ENCODE peak calls at places on chromosomes 4 and X, in nine cellular contexts. One of them, this sample, is unnamed.

GRCh38 chr4:52106701-52107100 is 55.6 kb downstream of the SPATA18 start:
- DNase-seq in body of pancreas: no peak
- DNase-seq in PC-3: no peak
- DNase-seq in lower leg skin: peak
- DNase-seq in tibial artery: peak
- DNase-seq in NB4: no peak
- DNase-seq in dorsolateral prefrontal cortex: no peak
- DNase-seq in breast epithelium: no peak
- DNase-seq in astrocyte of the spinal cord: no peak
- DNase-seq in this sample: peak

GRCh38 chrX:143472334-143472938 is 44.8 kb downstream of the SPANXN3 start:
- DNase-seq in body of pancreas: no peak
- DNase-seq in PC-3: no peak
- DNase-seq in lower leg skin: no peak
- DNase-seq in tibial artery: no peak
- DNase-seq in NB4: no peak
- DNase-seq in dorsolateral prefrontal cortex: no peak
- DNase-seq in breast epithelium: no peak
- DNase-seq in astrocyte of the spinal cord: no peak
- DNase-seq in this sample: no peak

GRCh38 chr4:71974681-71975080 is 57.1 kb upstream of the NPFFR2 start:
- DNase-seq in body of pancreas: no peak
- DNase-seq in PC-3: peak
- DNase-seq in lower leg skin: no peak
- DNase-seq in tibial artery: no peak
- DNase-seq in NB4: no peak
- DNase-seq in dorsolateral prefrontal cortex: no peak
- DNase-seq in breast epithelium: no peak
- DNase-seq in astrocyte of the spinal cord: peak
- DNase-seq in this sample: no peak

GRCh38 chr4:34200535-34200934 is 2043.8 kb downstream of the ARAP2 start:
- DNase-seq in body of pancreas: no peak
- DNase-seq in PC-3: no peak
- DNase-seq in lower leg skin: no peak
- DNase-seq in tibial artery: no peak
- DNase-seq in NB4: no peak
- DNase-seq in dorsolateral prefrontal cortex: no peak
- DNase-seq in breast epithelium: no peak
- DNase-seq in astrocyte of the spinal cord: no peak
- DNase-seq in this sample: no peak

GRCh38 chr4:186342582-186342981 is 76.6 kb downstream of the F11 start:
- DNase-seq in body of pancreas: no peak
- DNase-seq in PC-3: peak
- DNase-seq in lower leg skin: no peak
- DNase-seq in tibial artery: no peak
- DNase-seq in NB4: no peak
- DNase-seq in dorsolateral prefrontal cortex: no peak
- DNase-seq in breast epithelium: no peak
- DNase-seq in astrocyte of the spinal cord: no peak
- DNase-seq in this sample: no peak

GRCh38 chr4:98601719-98602118 is 56.7 kb downstream of the TSPAN5 start:
- DNase-seq in body of pancreas: no peak
- DNase-seq in PC-3: peak
- DNase-seq in lower leg skin: no peak
- DNase-seq in tibial artery: no peak
- DNase-seq in NB4: no peak
- DNase-seq in dorsolateral prefrontal cortex: no peak
- DNase-seq in breast epithelium: no peak
- DNase-seq in astrocyte of the spinal cord: no peak
- DNase-seq in this sample: peak

GRCh38 chr4:72326692-72327632 is 242.1 kb downstream of the ADAMTS3 start:
- DNase-seq in body of pancreas: no peak
- DNase-seq in PC-3: peak
- DNase-seq in lower leg skin: no peak
- DNase-seq in tibial artery: no peak
- DNase-seq in NB4: peak
- DNase-seq in dorsolateral prefrontal cortex: no peak
- DNase-seq in breast epithelium: no peak
- DNase-seq in astrocyte of the spinal cord: peak
- DNase-seq in this sample: peak

GRCh38 chr4:148022975-148023374 is 291.1 kb downstream of the ARHGAP10 start:
- DNase-seq in body of pancreas: no peak
- DNase-seq in PC-3: no peak
- DNase-seq in lower leg skin: no peak
- DNase-seq in tibial artery: no peak
- DNase-seq in NB4: no peak
- DNase-seq in dorsolateral prefrontal cortex: no peak
- DNase-seq in breast epithelium: no peak
- DNase-seq in astrocyte of the spinal cord: no peak
- DNase-seq in this sample: no peak

GRCh38 chrX:131477498-131477897 is 66.4 kb upstream of the OR13H1 start:
- DNase-seq in body of pancreas: no peak
- DNase-seq in PC-3: no peak
- DNase-seq in lower leg skin: no peak
- DNase-seq in tibial artery: no peak
- DNase-seq in NB4: no peak
- DNase-seq in dorsolateral prefrontal cortex: no peak
- DNase-seq in breast epithelium: no peak
- DNase-seq in astrocyte of the spinal cord: no peak
- DNase-seq in this sample: no peak

GRCh38 chr4:168572002-168572401 is 75.2 kb downstream of the PALLD start:
- DNase-seq in body of pancreas: no peak
- DNase-seq in PC-3: no peak
- DNase-seq in lower leg skin: no peak
- DNase-seq in tibial artery: no peak
- DNase-seq in NB4: no peak
- DNase-seq in dorsolateral prefrontal cortex: no peak
- DNase-seq in breast epithelium: no peak
- DNase-seq in astrocyte of the spinal cord: no peak
- DNase-seq in this sample: no peak

GRCh38 chr4:181301735-181302380 is 941.3 kb upstream of the TENM3 start:
- DNase-seq in body of pancreas: peak
- DNase-seq in PC-3: peak
- DNase-seq in lower leg skin: no peak
- DNase-seq in tibial artery: no peak
- DNase-seq in NB4: peak
- DNase-seq in dorsolateral prefrontal cortex: no peak
- DNase-seq in breast epithelium: no peak
- DNase-seq in astrocyte of the spinal cord: peak
- DNase-seq in this sample: no peak

GRCh38 chrX:26262121-26262523 is 46.2 kb downstream of the MAGEB5 start:
- DNase-seq in body of pancreas: no peak
- DNase-seq in PC-3: peak
- DNase-seq in lower leg skin: no peak
- DNase-seq in tibial artery: no peak
- DNase-seq in NB4: no peak
- DNase-seq in dorsolateral prefrontal cortex: no peak
- DNase-seq in breast epithelium: no peak
- DNase-seq in astrocyte of the spinal cord: peak
- DNase-seq in this sample: peak

GRCh38 chr4:52299120-52299519 is 248.0 kb downstream of the SPATA18 start:
- DNase-seq in body of pancreas: no peak
- DNase-seq in PC-3: no peak
- DNase-seq in lower leg skin: no peak
- DNase-seq in tibial artery: no peak
- DNase-seq in NB4: no peak
- DNase-seq in dorsolateral prefrontal cortex: no peak
- DNase-seq in breast epithelium: no peak
- DNase-seq in astrocyte of the spinal cord: no peak
- DNase-seq in this sample: no peak

GRCh38 chr4:7043521-7044414 is 596 bp downstream of the TADA2B start:
- DNase-seq in body of pancreas: peak
- DNase-seq in PC-3: no peak
- DNase-seq in lower leg skin: no peak
- DNase-seq in tibial artery: no peak
- DNase-seq in NB4: peak
- DNase-seq in dorsolateral prefrontal cortex: peak
- DNase-seq in breast epithelium: no peak
- DNase-seq in astrocyte of the spinal cord: peak
- DNase-seq in this sample: peak

GRCh38 chrX:17413228-17413627 is 38.2 kb downstream of the NHS start:
- DNase-seq in body of pancreas: no peak
- DNase-seq in PC-3: peak
- DNase-seq in lower leg skin: no peak
- DNase-seq in tibial artery: no peak
- DNase-seq in NB4: no peak
- DNase-seq in dorsolateral prefrontal cortex: no peak
- DNase-seq in breast epithelium: no peak
- DNase-seq in astrocyte of the spinal cord: peak
- DNase-seq in this sample: peak

GRCh38 chr4:55086561-55086960 is 38.8 kb downstream of the KDR start:
- DNase-seq in body of pancreas: no peak
- DNase-seq in PC-3: no peak
- DNase-seq in lower leg skin: no peak
- DNase-seq in tibial artery: no peak
- DNase-seq in NB4: no peak
- DNase-seq in dorsolateral prefrontal cortex: peak
- DNase-seq in breast epithelium: no peak
- DNase-seq in astrocyte of the spinal cord: no peak
- DNase-seq in this sample: no peak

GRCh38 chr4:19930742-19931141 is 321.0 kb upstream of the SLIT2 start:
- DNase-seq in body of pancreas: no peak
- DNase-seq in PC-3: no peak
- DNase-seq in lower leg skin: no peak
- DNase-seq in tibial artery: no peak
- DNase-seq in NB4: no peak
- DNase-seq in dorsolateral prefrontal cortex: no peak
- DNase-seq in breast epithelium: no peak
- DNase-seq in astrocyte of the spinal cord: no peak
- DNase-seq in this sample: no peak

GRCh38 chr4:19924761-19925160 is 326.9 kb upstream of the SLIT2 start:
- DNase-seq in body of pancreas: no peak
- DNase-seq in PC-3: peak
- DNase-seq in lower leg skin: no peak
- DNase-seq in tibial artery: no peak
- DNase-seq in NB4: no peak
- DNase-seq in dorsolateral prefrontal cortex: no peak
- DNase-seq in breast epithelium: no peak
- DNase-seq in astrocyte of the spinal cord: peak
- DNase-seq in this sample: no peak

GRCh38 chr4:19927381-19927780 is 324.3 kb upstream of the SLIT2 start:
- DNase-seq in body of pancreas: no peak
- DNase-seq in PC-3: no peak
- DNase-seq in lower leg skin: no peak
- DNase-seq in tibial artery: no peak
- DNase-seq in NB4: no peak
- DNase-seq in dorsolateral prefrontal cortex: no peak
- DNase-seq in breast epithelium: no peak
- DNase-seq in astrocyte of the spinal cord: no peak
- DNase-seq in this sample: no peak

DNA sequence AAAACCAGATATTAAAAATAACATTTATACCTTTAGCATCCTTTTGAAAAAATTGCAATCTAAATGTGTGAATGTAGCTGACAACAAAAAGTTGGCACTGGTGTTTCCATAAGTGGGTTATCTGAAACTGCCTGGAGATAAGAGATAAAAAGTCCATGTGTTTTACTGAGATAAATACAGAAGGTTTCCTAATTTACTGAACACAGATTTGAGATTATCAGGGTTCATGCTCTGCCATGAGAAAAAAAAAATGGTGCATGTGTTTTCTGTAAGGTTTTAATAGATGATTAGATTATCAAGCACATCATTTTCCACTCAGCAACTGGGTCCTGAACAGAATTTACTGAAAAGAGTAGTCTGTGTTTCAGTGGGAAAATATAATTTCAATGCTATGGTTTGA is 326.2 kb upstream of the SLIT2 start:
- DNase-seq in body of pancreas: no peak
- DNase-seq in PC-3: no peak
- DNase-seq in lower leg skin: no peak
- DNase-seq in tibial artery: no peak
- DNase-seq in NB4: no peak
- DNase-seq in dorsolateral prefrontal cortex: no peak
- DNase-seq in breast epithelium: no peak
- DNase-seq in astrocyte of the spinal cord: no peak
- DNase-seq in this sample: no peak
- H3K4me3 ChIP-seq in body of pancreas: no peak
- H3K4me3 ChIP-seq in PC-3: no peak
- H3K4me3 ChIP-seq in lower leg skin: no peak
- H3K4me3 ChIP-seq in tibial artery: no peak
- H3K4me3 ChIP-seq in NB4: no peak
- H3K4me3 ChIP-seq in dorsolateral prefrontal cortex: no peak
- H3K4me3 ChIP-seq in breast epithelium: no peak
- H3K4me3 ChIP-seq in astrocyte of the spinal cord: no peak
- H3K4me3 ChIP-seq in this sample: no peak

DNA sequence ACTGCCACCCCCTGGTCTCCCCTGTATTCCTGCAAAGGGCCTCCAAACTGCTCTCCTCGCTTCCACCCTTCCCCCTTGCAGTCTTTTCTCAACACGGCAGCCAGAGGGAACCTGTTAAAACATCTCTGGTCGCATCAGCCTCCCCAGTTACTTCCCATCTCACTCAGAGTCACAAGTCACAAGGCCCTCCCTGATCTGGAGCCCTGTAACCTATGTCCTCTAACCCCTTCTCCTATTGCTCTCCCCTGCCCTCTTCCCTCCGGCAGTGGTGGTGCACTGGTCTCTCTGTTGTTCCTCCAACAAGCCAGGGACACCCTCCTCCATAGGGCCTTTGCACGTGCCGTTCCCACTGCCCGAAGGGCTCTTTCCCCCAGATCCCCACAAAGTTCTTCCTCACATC is 73.2 kb downstream of the SH3KBP1 start:
- DNase-seq in body of pancreas: no peak
- DNase-seq in PC-3: no peak
- DNase-seq in lower leg skin: no peak
- DNase-seq in tibial artery: peak
- DNase-seq in NB4: peak
- DNase-seq in dorsolateral prefrontal cortex: no peak
- DNase-seq in breast epithelium: no peak
- DNase-seq in astrocyte of the spinal cord: no peak
- DNase-seq in this sample: no peak
- TF ChIP-seq CTCF in body of pancreas: no peak
- TF ChIP-seq CTCF in PC-3: no peak
- TF ChIP-seq CTCF in lower leg skin: no peak
- TF ChIP-seq CTCF in tibial artery: no peak
- TF ChIP-seq CTCF in NB4: peak
- TF ChIP-seq CTCF in dorsolateral prefrontal cortex: no peak
- TF ChIP-seq CTCF in breast epithelium: no peak
- TF ChIP-seq CTCF in astrocyte of the spinal cord: no peak
- TF ChIP-seq CTCF in this sample: no peak

GRCh38 chrX:128457674-128458073 is 405.5 kb upstream of the ACTRT1 start:
- DNase-seq in body of pancreas: no peak
- DNase-seq in PC-3: no peak
- DNase-seq in lower leg skin: no peak
- DNase-seq in tibial artery: no peak
- DNase-seq in NB4: no peak
- DNase-seq in dorsolateral prefrontal cortex: no peak
- DNase-seq in breast epithelium: no peak
- DNase-seq in astrocyte of the spinal cord: no peak
- DNase-seq in this sample: no peak
- H3K4me3 ChIP-seq in body of pancreas: no peak
- H3K4me3 ChIP-seq in PC-3: no peak
- H3K4me3 ChIP-seq in lower leg skin: no peak
- H3K4me3 ChIP-seq in tibial artery: no peak
- H3K4me3 ChIP-seq in NB4: no peak
- H3K4me3 ChIP-seq in dorsolateral prefrontal cortex: no peak
- H3K4me3 ChIP-seq in breast epithelium: no peak
- H3K4me3 ChIP-seq in astrocyte of the spinal cord: no peak
- H3K4me3 ChIP-seq in this sample: no peak

GRCh38 chr4:79284893-79285292 is 41.0 kb downstream of the NAA11 start:
- DNase-seq in body of pancreas: no peak
- DNase-seq in PC-3: no peak
- DNase-seq in lower leg skin: no peak
- DNase-seq in tibial artery: no peak
- DNase-seq in NB4: no peak
- DNase-seq in dorsolateral prefrontal cortex: no peak
- DNase-seq in breast epithelium: no peak
- DNase-seq in astrocyte of the spinal cord: no peak
- DNase-seq in this sample: no peak
- TF ChIP-seq CTCF in body of pancreas: no peak
- TF ChIP-seq CTCF in PC-3: no peak
- TF ChIP-seq CTCF in lower leg skin: no peak
- TF ChIP-seq CTCF in tibial artery: no peak
- TF ChIP-seq CTCF in NB4: no peak
- TF ChIP-seq CTCF in dorsolateral prefrontal cortex: no peak
- TF ChIP-seq CTCF in breast epithelium: no peak
- TF ChIP-seq CTCF in astrocyte of the spinal cord: peak
- TF ChIP-seq CTCF in this sample: no peak